ENCODE peak calls at places on chromosomes 16 and 17, in eight cellular contexts. One of them, this sample, is unnamed.

GRCh38 chr16:68786685-68787418 is 49.8 kb downstream of the CDH1 start:
- DNase-seq in heart left ventricle: no peak
- DNase-seq in heart right ventricle: no peak
- DNase-seq in transverse colon: peak; percentile 19
- DNase-seq in testis: peak; percentile 23
- DNase-seq in body of pancreas: peak; percentile 90
- DNase-seq in CD8-positive, alpha-beta memory T cell: no peak
- DNase-seq in Karpas-422: peak; percentile 31
- DNase-seq in this sample: no peak

GRCh38 chr16:27364493-27365141 is 37.4 kb upstream of the IL21R start:
- DNase-seq in heart left ventricle: no peak
- DNase-seq in heart right ventricle: no peak
- DNase-seq in transverse colon: peak; percentile 42
- DNase-seq in testis: no peak
- DNase-seq in body of pancreas: peak; percentile 82
- DNase-seq in CD8-positive, alpha-beta memory T cell: no peak
- DNase-seq in Karpas-422: no peak
- DNase-seq in this sample: no peak

GRCh38 chr16:8631818-8632217 is 10.3 kb downstream of the METTL22 start:
- DNase-seq in heart left ventricle: no peak
- DNase-seq in heart right ventricle: no peak
- DNase-seq in transverse colon: no peak
- DNase-seq in testis: no peak
- DNase-seq in body of pancreas: no peak
- DNase-seq in CD8-positive, alpha-beta memory T cell: no peak
- DNase-seq in Karpas-422: no peak
- DNase-seq in this sample: no peak

GRCh38 chr17:40554646-40555295 is 10.5 kb downstream of the CCR7 start:
- DNase-seq in heart left ventricle: no peak
- DNase-seq in heart right ventricle: no peak
- DNase-seq in transverse colon: no peak
- DNase-seq in testis: no peak
- DNase-seq in body of pancreas: no peak
- DNase-seq in CD8-positive, alpha-beta memory T cell: no peak
- DNase-seq in Karpas-422: no peak
- DNase-seq in this sample: no peak

GRCh38 chr17:78993241-78993956 is 13.7 kb upstream of the LGALS3BP start:
- DNase-seq in heart left ventricle: peak; percentile 66
- DNase-seq in heart right ventricle: peak; percentile 36
- DNase-seq in transverse colon: peak; percentile 60
- DNase-seq in testis: peak; percentile 83
- DNase-seq in body of pancreas: peak; percentile 54
- DNase-seq in CD8-positive, alpha-beta memory T cell: peak; percentile 28
- DNase-seq in Karpas-422: peak; percentile 75
- DNase-seq in this sample: peak; percentile 57

GRCh38 chr17:62824290-62825135 is 16.4 kb upstream of the MARCHF10 start:
- DNase-seq in heart left ventricle: no peak
- DNase-seq in heart right ventricle: no peak
- DNase-seq in transverse colon: no peak
- DNase-seq in testis: no peak
- DNase-seq in body of pancreas: no peak
- DNase-seq in CD8-positive, alpha-beta memory T cell: no peak
- DNase-seq in Karpas-422: no peak
- DNase-seq in this sample: no peak

GRCh38 chr16:46690281-46691178 is 1.1 kb downstream of the ORC6 start:
- DNase-seq in heart left ventricle: no peak
- DNase-seq in heart right ventricle: no peak
- DNase-seq in transverse colon: peak; percentile 38
- DNase-seq in testis: peak; percentile 62
- DNase-seq in body of pancreas: no peak
- DNase-seq in CD8-positive, alpha-beta memory T cell: no peak
- DNase-seq in Karpas-422: peak; percentile 80
- DNase-seq in this sample: peak; percentile 21

GRCh38 chr16:17368951-17369350 is 101.8 kb downstream of the XYLT1 start:
- DNase-seq in heart left ventricle: no peak
- DNase-seq in heart right ventricle: no peak
- DNase-seq in transverse colon: no peak
- DNase-seq in testis: no peak
- DNase-seq in body of pancreas: no peak
- DNase-seq in CD8-positive, alpha-beta memory T cell: no peak
- DNase-seq in Karpas-422: no peak
- DNase-seq in this sample: no peak

GRCh38 chr16:73329363-73330306 is 281.7 kb upstream of the ZFHX3 start:
- DNase-seq in heart left ventricle: no peak
- DNase-seq in heart right ventricle: no peak
- DNase-seq in transverse colon: peak; percentile 10
- DNase-seq in testis: no peak
- DNase-seq in body of pancreas: peak; percentile 8
- DNase-seq in CD8-positive, alpha-beta memory T cell: no peak
- DNase-seq in Karpas-422: no peak
- DNase-seq in this sample: peak; percentile 75

GRCh38 chr16:983044-984030 is 1.8 kb downstream of the SOX8 start:
- DNase-seq in heart left ventricle: peak; percentile 61
- DNase-seq in heart right ventricle: no peak
- DNase-seq in transverse colon: no peak
- DNase-seq in testis: no peak
- DNase-seq in body of pancreas: no peak
- DNase-seq in CD8-positive, alpha-beta memory T cell: no peak
- DNase-seq in Karpas-422: no peak
- DNase-seq in this sample: peak; percentile 10

GRCh38 chr17:76909971-76910760 is 42.0 kb downstream of the MGAT5B start:
- DNase-seq in heart left ventricle: no peak
- DNase-seq in heart right ventricle: peak; percentile 53
- DNase-seq in transverse colon: peak; percentile 17
- DNase-seq in testis: peak; percentile 60
- DNase-seq in body of pancreas: peak; percentile 31
- DNase-seq in CD8-positive, alpha-beta memory T cell: no peak
- DNase-seq in Karpas-422: peak; percentile 77
- DNase-seq in this sample: peak; percentile 54

GRCh38 chr16:68384293-68385255 is 63.7 kb downstream of the SMPD3 start:
- DNase-seq in heart left ventricle: peak; percentile 34
- DNase-seq in heart right ventricle: no peak
- DNase-seq in transverse colon: no peak
- DNase-seq in testis: no peak
- DNase-seq in body of pancreas: no peak
- DNase-seq in CD8-positive, alpha-beta memory T cell: no peak
- DNase-seq in Karpas-422: peak; percentile 78
- DNase-seq in this sample: peak; percentile 36

GRCh38 chr17:71548540-71549190 is 572.2 kb upstream of the SOX9 start:
- DNase-seq in heart left ventricle: no peak
- DNase-seq in heart right ventricle: no peak
- DNase-seq in transverse colon: no peak
- DNase-seq in testis: no peak
- DNase-seq in body of pancreas: no peak
- DNase-seq in CD8-positive, alpha-beta memory T cell: no peak
- DNase-seq in Karpas-422: no peak
- DNase-seq in this sample: no peak

GRCh38 chr17:11245187-11245586 is 4.2 kb downstream of the SHISA6 start:
- DNase-seq in heart left ventricle: no peak
- DNase-seq in heart right ventricle: peak; percentile 40
- DNase-seq in transverse colon: no peak
- DNase-seq in testis: no peak
- DNase-seq in body of pancreas: no peak
- DNase-seq in CD8-positive, alpha-beta memory T cell: no peak
- DNase-seq in Karpas-422: no peak
- DNase-seq in this sample: no peak

GRCh38 chr16:84253173-84253572 is 13.4 kb upstream of the KCNG4 start:
- DNase-seq in heart left ventricle: no peak
- DNase-seq in heart right ventricle: no peak
- DNase-seq in transverse colon: no peak
- DNase-seq in testis: no peak
- DNase-seq in body of pancreas: no peak
- DNase-seq in CD8-positive, alpha-beta memory T cell: no peak
- DNase-seq in Karpas-422: no peak
- DNase-seq in this sample: no peak

DNA sequence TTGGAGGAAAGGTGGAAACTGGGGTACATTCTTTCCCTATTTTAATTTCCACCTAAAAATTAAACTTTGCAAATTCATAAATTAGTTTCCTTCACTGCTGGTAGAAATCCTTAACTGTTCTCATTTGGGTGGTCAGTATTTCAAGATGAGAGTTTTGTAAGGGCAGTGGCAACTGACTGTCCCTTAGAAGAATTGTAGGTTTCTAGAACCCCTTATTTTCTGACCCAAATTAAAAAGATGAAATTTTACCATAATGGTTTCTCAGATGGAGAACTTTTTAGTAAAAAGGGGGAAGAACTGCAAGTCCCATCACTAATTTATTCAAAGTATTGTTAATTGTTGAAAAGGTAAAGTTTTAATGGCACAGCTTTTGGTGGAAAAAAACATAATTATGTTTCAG is 5.6 kb downstream of the IGF2BP1 start:
- DNase-seq in heart left ventricle: no peak
- DNase-seq in heart right ventricle: no peak
- DNase-seq in transverse colon: no peak
- DNase-seq in testis: no peak
- DNase-seq in body of pancreas: no peak
- DNase-seq in CD8-positive, alpha-beta memory T cell: no peak
- DNase-seq in Karpas-422: no peak
- DNase-seq in this sample: no peak
- H3K36me3 ChIP-seq in heart left ventricle: no peaks in the 10 kb centered on the region
- H3K36me3 ChIP-seq in heart right ventricle: no peaks in the 10 kb centered on the region
- H3K36me3 ChIP-seq in transverse colon: no peaks in the 10 kb centered on the region
- H3K36me3 ChIP-seq in testis: no peaks in the 10 kb centered on the region
- H3K36me3 ChIP-seq in body of pancreas: no peaks in the 10 kb centered on the region
- H3K36me3 ChIP-seq in CD8-positive, alpha-beta memory T cell: no peaks in the 10 kb centered on the region
- H3K36me3 ChIP-seq in Karpas-422: no peaks in the 10 kb centered on the region
- H3K36me3 ChIP-seq in this sample: no peaks in the 10 kb centered on the region

DNA sequence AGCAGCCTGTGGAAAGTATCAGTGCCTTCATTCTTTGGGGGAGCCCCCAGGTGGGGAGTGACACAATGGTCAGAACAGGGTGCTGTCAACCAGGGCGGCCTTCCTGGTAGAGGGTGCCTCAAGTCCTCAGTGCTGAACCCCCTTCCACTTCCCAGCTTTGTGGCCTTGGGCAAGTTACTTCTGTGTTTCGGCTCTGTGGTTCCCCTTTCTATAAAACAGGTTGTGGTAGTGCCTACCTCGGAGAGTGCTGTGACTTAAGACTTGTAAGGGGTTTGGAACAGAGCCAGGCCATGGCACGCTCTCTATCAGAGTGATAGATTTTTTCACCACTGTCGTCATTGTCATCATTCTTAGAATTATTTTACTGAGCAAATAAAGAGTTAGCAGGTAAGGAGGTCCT is 141.1 kb downstream of the CCDC182 start:
- DNase-seq in heart left ventricle: no peak
- DNase-seq in heart right ventricle: no peak
- DNase-seq in transverse colon: peak; percentile 65
- DNase-seq in testis: peak; percentile 42
- DNase-seq in body of pancreas: peak; percentile 67
- DNase-seq in CD8-positive, alpha-beta memory T cell: peak; percentile 54
- DNase-seq in Karpas-422: peak; percentile 94
- DNase-seq in this sample: no peak
- H3K4me1 ChIP-seq in heart left ventricle: peaks cover 41% of the 10 kb centered on the region
- H3K4me1 ChIP-seq in heart right ventricle: peaks cover 71% of the 10 kb centered on the region
- H3K4me1 ChIP-seq in transverse colon: peaks cover 36% of the 10 kb centered on the region
- H3K4me1 ChIP-seq in testis: peaks cover 26% of the 10 kb centered on the region
- H3K4me1 ChIP-seq in body of pancreas: peaks cover 52% of the 10 kb centered on the region
- H3K4me1 ChIP-seq in CD8-positive, alpha-beta memory T cell: peaks cover 89% of the 10 kb centered on the region
- H3K4me1 ChIP-seq in Karpas-422: peaks cover 100% of the 10 kb centered on the region
- H3K4me1 ChIP-seq in this sample: peaks cover 19% of the 10 kb centered on the region

GRCh38 chr16:55491691-55492090 is 12.7 kb downstream of the MMP2 start:
- DNase-seq in heart left ventricle: no peak
- DNase-seq in heart right ventricle: no peak
- DNase-seq in transverse colon: no peak
- DNase-seq in testis: peak; percentile 24
- DNase-seq in body of pancreas: no peak
- DNase-seq in CD8-positive, alpha-beta memory T cell: no peak
- DNase-seq in Karpas-422: no peak
- DNase-seq in this sample: no peak

GRCh38 chr16:55490301-55490700 is 11.3 kb downstream of the MMP2 start:
- DNase-seq in heart left ventricle: no peak
- DNase-seq in heart right ventricle: no peak
- DNase-seq in transverse colon: no peak
- DNase-seq in testis: no peak
- DNase-seq in body of pancreas: no peak
- DNase-seq in CD8-positive, alpha-beta memory T cell: no peak
- DNase-seq in Karpas-422: no peak
- DNase-seq in this sample: no peak

GRCh38 chr16:55494994-55495421 is 13.9 kb upstream of the LPCAT2 start:
- DNase-seq in heart left ventricle: no peak
- DNase-seq in heart right ventricle: no peak
- DNase-seq in transverse colon: peak; percentile 45
- DNase-seq in testis: peak; percentile 82
- DNase-seq in body of pancreas: peak; percentile 72
- DNase-seq in CD8-positive, alpha-beta memory T cell: no peak
- DNase-seq in Karpas-422: peak; percentile 43
- DNase-seq in this sample: peak; percentile 42

GRCh38 chr16:55495616-55496289 is 13.1 kb upstream of the LPCAT2 start:
- DNase-seq in heart left ventricle: no peak
- DNase-seq in heart right ventricle: no peak
- DNase-seq in transverse colon: no peak
- DNase-seq in testis: no peak
- DNase-seq in body of pancreas: no peak
- DNase-seq in CD8-positive, alpha-beta memory T cell: no peak
- DNase-seq in Karpas-422: no peak
- DNase-seq in this sample: no peak

DNA sequence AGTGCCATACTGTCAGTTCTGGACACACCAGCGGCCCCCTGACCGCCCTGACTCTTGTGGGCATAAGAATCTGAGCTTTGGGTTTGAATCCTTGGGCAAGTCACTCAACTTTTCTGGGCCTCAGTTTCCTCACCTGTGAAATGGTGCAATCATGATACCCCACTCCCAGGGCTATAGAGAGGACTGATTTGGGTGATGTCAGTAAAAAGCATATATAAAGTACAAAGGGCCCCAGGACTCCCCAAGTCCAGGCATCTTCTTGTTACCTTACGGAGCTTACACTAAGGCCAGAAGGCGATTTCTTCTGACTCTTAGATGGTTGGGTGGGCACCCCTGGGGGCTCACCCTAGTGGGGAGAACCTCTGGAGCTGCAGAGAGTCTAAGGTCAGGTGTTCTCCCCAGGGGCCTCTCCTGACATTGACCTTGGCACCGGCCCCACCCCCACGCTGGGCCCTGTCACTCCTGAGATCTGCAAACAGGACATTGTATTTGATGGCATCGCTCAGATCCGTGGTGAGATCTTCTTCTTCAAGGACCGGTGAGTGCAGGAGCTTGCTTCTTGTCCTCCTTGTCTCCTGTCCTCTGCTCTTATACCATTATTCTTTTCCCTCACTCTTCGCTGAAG is 13.9 kb downstream of the MMP2 start:
- DNase-seq in heart left ventricle: no peak
- DNase-seq in heart right ventricle: no peak
- DNase-seq in transverse colon: no peak
- DNase-seq in testis: no peak
- DNase-seq in body of pancreas: no peak
- DNase-seq in CD8-positive, alpha-beta memory T cell: no peak
- DNase-seq in Karpas-422: no peak
- DNase-seq in this sample: no peak
- H3K36me3 ChIP-seq in heart left ventricle: peaks cover 28% of the 10 kb centered on the region
- H3K36me3 ChIP-seq in heart right ventricle: peaks cover 44% of the 10 kb centered on the region
- H3K36me3 ChIP-seq in transverse colon: no peaks in the 10 kb centered on the region
- H3K36me3 ChIP-seq in testis: no peaks in the 10 kb centered on the region
- H3K36me3 ChIP-seq in body of pancreas: no peaks in the 10 kb centered on the region
- H3K36me3 ChIP-seq in CD8-positive, alpha-beta memory T cell: no peaks in the 10 kb centered on the region
- H3K36me3 ChIP-seq in Karpas-422: no peaks in the 10 kb centered on the region
- H3K36me3 ChIP-seq in this sample: no peaks in the 10 kb centered on the region

DNA sequence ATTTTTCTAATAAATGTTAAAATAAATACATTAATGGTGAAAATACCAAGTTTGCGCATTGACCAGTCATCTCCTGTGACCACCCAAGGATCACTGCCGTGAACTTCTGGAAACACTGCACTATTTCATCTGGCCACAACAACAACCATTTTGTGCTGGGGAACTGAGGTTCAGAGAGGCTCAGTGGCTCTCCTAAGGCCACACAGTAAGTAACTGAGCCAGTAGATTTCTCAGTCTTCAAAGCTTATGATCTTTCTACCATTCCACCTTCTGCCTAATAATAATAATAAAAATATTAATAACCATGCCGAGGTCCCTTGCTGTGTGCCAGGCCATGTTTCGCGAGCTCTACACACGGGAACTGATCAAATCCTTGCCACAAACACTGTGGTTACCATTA is 182.0 kb downstream of the IRF8 start:
- DNase-seq in heart left ventricle: no peak
- DNase-seq in heart right ventricle: no peak
- DNase-seq in transverse colon: no peak
- DNase-seq in testis: no peak
- DNase-seq in body of pancreas: no peak
- DNase-seq in CD8-positive, alpha-beta memory T cell: no peak
- DNase-seq in Karpas-422: no peak
- DNase-seq in this sample: no peak
- H3K4me1 ChIP-seq in heart left ventricle: no peaks in the 10 kb centered on the region
- H3K4me1 ChIP-seq in heart right ventricle: no peaks in the 10 kb centered on the region
- H3K4me1 ChIP-seq in transverse colon: peaks cover 11% of the 10 kb centered on the region
- H3K4me1 ChIP-seq in testis: no peaks in the 10 kb centered on the region
- H3K4me1 ChIP-seq in body of pancreas: no peaks in the 10 kb centered on the region
- H3K4me1 ChIP-seq in CD8-positive, alpha-beta memory T cell: no peaks in the 10 kb centered on the region
- H3K4me1 ChIP-seq in Karpas-422: no peaks in the 10 kb centered on the region
- H3K4me1 ChIP-seq in this sample: peaks cover 4% of the 10 kb centered on the region